ENCODE peak calls at places on chromosomes 16 and 17, in four cellular contexts. W is K562, I is HL-60, D is GM12878. P is an unnamed sample.

GRCh38 chr17:61904094-61904710 is 23.6 kb downstream of the INTS2 start:
- DNase-seq in W (no peak), I (no peak), D (peak; percentile 25), P (peak; percentile 16)

GRCh38 chr16:78862022-78862421 is 738.5 kb downstream of the MAF start:
- DNase-seq in W (no peak), I (no peak), D (no peak), P (no peak)

GRCh38 chr17:5921919-5922318 is 148.3 kb upstream of the WSCD1 start:
- DNase-seq in W (no peak), I (no peak), D (no peak), P (no peak)

GRCh38 chr17:21688293-21688949 is 3.9 kb upstream of the KCNJ18 start:
- DNase-seq in W (no peak), I (no peak), D (no peak), P (no peak)

GRCh38 chr17:77392376-77393273 is 251.9 kb downstream of the SEC14L1 start:
- DNase-seq in W (peak; percentile 66), I (no peak), D (no peak), P (no peak)

GRCh38 chr16:27736431-27736830 is 186.5 kb downstream of the KATNIP start:
- DNase-seq in W (no peak), I (no peak), D (no peak), P (no peak)

GRCh38 chr17:47239663-47240374 is 13.8 kb upstream of the ITGB3 start:
- DNase-seq in W (peak; percentile 87), I (peak; percentile 34), D (peak; percentile 40), P (no peak)

GRCh38 chr16:27401768-27402568 is at the start of gene IL21R:
- DNase-seq in W (peak; percentile 13), I (peak; percentile 88), D (peak; percentile 85), P (peak; percentile 44)

GRCh38 chr16:79348521-79349306 is 251.8 kb downstream of the MAF start:
- DNase-seq in W (no peak), I (no peak), D (no peak), P (no peak)

GRCh38 chr16:57475711-57476339 is 10.5 kb downstream of the DOK4 start:
- DNase-seq in W (peak; percentile 88), I (peak; percentile 87), D (no peak), P (peak; percentile 92)
- TF ChIP-seq SPI1 in W (no peak), I (no peak), D (no peak), P (no peak)

GRCh38 chr17:39615434-39615833 is 7.7 kb upstream of the NEUROD2 start:
- DNase-seq in W (no peak), I (no peak), D (no peak), P (no peak)

GRCh38 chr17:39617100-39617445 is 9.4 kb upstream of the NEUROD2 start:
- DNase-seq in W (no peak), I (no peak), D (no peak), P (no peak)

GRCh38 chr17:39618956-39619785 is 7.6 kb upstream of the PPP1R1B start:
- DNase-seq in W (no peak), I (no peak), D (no peak), P (no peak)

GRCh38 chr17:39619786-39620101 is 7.0 kb upstream of the PPP1R1B start:
- DNase-seq in W (no peak), I (no peak), D (no peak), P (no peak)

DNA sequence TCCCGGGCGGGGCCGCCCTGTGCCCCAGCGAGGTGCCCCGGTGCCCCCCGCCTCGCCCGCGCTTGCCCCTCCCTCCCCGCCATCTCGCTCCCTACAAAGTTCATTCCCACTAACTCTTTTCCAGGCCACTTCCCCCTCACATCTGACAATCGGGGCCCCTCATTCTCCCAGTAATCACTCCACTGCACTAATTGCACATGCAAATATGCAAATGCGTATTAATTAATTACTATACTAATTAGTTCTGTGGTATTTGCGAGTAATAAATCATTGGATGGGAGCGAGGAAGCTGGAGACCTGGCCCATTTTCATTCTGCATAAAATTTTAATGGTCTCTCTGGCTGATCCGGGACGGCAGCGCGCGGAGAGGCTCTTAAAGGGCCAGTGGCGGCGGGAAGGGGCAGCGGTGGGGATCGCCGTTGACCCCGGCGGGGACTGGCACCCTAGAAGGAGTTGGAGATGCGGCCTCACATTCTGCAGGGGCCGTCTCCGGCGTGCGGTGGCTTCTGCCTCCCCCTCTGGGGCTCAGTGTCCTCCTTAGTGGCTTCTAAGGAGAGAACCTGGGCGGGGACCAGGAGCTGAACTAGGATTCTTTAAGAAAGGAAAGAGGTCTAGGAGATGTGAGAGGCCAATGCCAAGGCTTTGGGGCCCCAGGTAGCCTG is 8.4 kb upstream of the PPP1R1B start:
- DNase-seq in W (no peak), I (no peak), D (no peak), P (no peak)
- TF ChIP-seq SPI1 in W (peak; percentile 12), I (no peak), D (no peak), P (no peak)

GRCh38 chr17:39617446-39618251 is 9.1 kb upstream of the PPP1R1B start:
- DNase-seq in W (peak; percentile 26), I (peak; percentile 59), D (no peak), P (no peak)
- TF ChIP-seq SPI1 in W (no peak), I (no peak), D (no peak), P (no peak)

GRCh38 chr16:842631-843560 is 42.4 kb upstream of the GNG13 start:
- DNase-seq in W (no peak), I (no peak), D (no peak), P (no peak)
- TF ChIP-seq SPI1 in W (no peak), I (no peak), D (no peak), P (no peak)